ENCODE peak calls at places on chromosomes 1 and 21, in ten cellular contexts. One of them, this sample, is unnamed.

GRCh38 chr1:19426294-19427086 is 58.8 kb downstream of the CAPZB start:
- DNase-seq in naive B cell: no peak
- DNase-seq in adipocyte: no peak
- DNase-seq in MV-4-11: no peak
- DNase-seq in tibial artery: peak
- DNase-seq in HT1080: no peak
- DNase-seq in iPS-NIHi11: no peak
- DNase-seq in activated T-helper 1 cell treated with Interleukin-2 at 50 U/mL for 16 hours: no peak
- DNase-seq in Right ventricle myocardium superior: no peak
- DNase-seq in activated CD8-positive, alpha-beta memory T cell treated with anti-CD3 and anti-CD28 coated beads for 24 hours: no peak
- DNase-seq in this sample: no peak

GRCh38 chr1:230806552-230806951 is 59.4 kb downstream of the CAPN9 start:
- DNase-seq in naive B cell: no peak
- DNase-seq in adipocyte: no peak
- DNase-seq in MV-4-11: no peak
- DNase-seq in tibial artery: no peak
- DNase-seq in HT1080: no peak
- DNase-seq in iPS-NIHi11: no peak
- DNase-seq in activated T-helper 1 cell treated with Interleukin-2 at 50 U/mL for 16 hours: no peak
- DNase-seq in Right ventricle myocardium superior: no peak
- DNase-seq in activated CD8-positive, alpha-beta memory T cell treated with anti-CD3 and anti-CD28 coated beads for 24 hours: no peak
- DNase-seq in this sample: no peak

GRCh38 chr1:30524840-30525617 is 198.4 kb downstream of the MATN1 start:
- DNase-seq in naive B cell: no peak
- DNase-seq in adipocyte: no peak
- DNase-seq in MV-4-11: no peak
- DNase-seq in tibial artery: no peak
- DNase-seq in HT1080: no peak
- DNase-seq in iPS-NIHi11: no peak
- DNase-seq in activated T-helper 1 cell treated with Interleukin-2 at 50 U/mL for 16 hours: no peak
- DNase-seq in Right ventricle myocardium superior: no peak
- DNase-seq in activated CD8-positive, alpha-beta memory T cell treated with anti-CD3 and anti-CD28 coated beads for 24 hours: peak
- DNase-seq in this sample: no peak

GRCh38 chr1:225587310-225587709 is 65.6 kb downstream of the ENAH start:
- DNase-seq in naive B cell: no peak
- DNase-seq in adipocyte: no peak
- DNase-seq in MV-4-11: no peak
- DNase-seq in tibial artery: no peak
- DNase-seq in HT1080: no peak
- DNase-seq in iPS-NIHi11: no peak
- DNase-seq in activated T-helper 1 cell treated with Interleukin-2 at 50 U/mL for 16 hours: no peak
- DNase-seq in Right ventricle myocardium superior: no peak
- DNase-seq in activated CD8-positive, alpha-beta memory T cell treated with anti-CD3 and anti-CD28 coated beads for 24 hours: no peak
- DNase-seq in this sample: no peak

GRCh38 chr1:89762431-89762800 is 58.4 kb upstream of the LRRC8D start:
- DNase-seq in naive B cell: no peak
- DNase-seq in adipocyte: no peak
- DNase-seq in MV-4-11: no peak
- DNase-seq in tibial artery: no peak
- DNase-seq in HT1080: no peak
- DNase-seq in iPS-NIHi11: no peak
- DNase-seq in activated T-helper 1 cell treated with Interleukin-2 at 50 U/mL for 16 hours: no peak
- DNase-seq in Right ventricle myocardium superior: no peak
- DNase-seq in activated CD8-positive, alpha-beta memory T cell treated with anti-CD3 and anti-CD28 coated beads for 24 hours: no peak
- DNase-seq in this sample: no peak

GRCh38 chr1:33711511-33711910 is 152.4 kb upstream of the HMGB4 start:
- DNase-seq in naive B cell: no peak
- DNase-seq in adipocyte: no peak
- DNase-seq in MV-4-11: no peak
- DNase-seq in tibial artery: no peak
- DNase-seq in HT1080: no peak
- DNase-seq in iPS-NIHi11: no peak
- DNase-seq in activated T-helper 1 cell treated with Interleukin-2 at 50 U/mL for 16 hours: no peak
- DNase-seq in Right ventricle myocardium superior: no peak
- DNase-seq in activated CD8-positive, alpha-beta memory T cell treated with anti-CD3 and anti-CD28 coated beads for 24 hours: no peak
- DNase-seq in this sample: no peak

GRCh38 chr21:29135481-29135880 is 5.0 kb downstream of the MAP3K7CL start:
- DNase-seq in naive B cell: no peak
- DNase-seq in adipocyte: no peak
- DNase-seq in MV-4-11: no peak
- DNase-seq in tibial artery: no peak
- DNase-seq in HT1080: no peak
- DNase-seq in iPS-NIHi11: no peak
- DNase-seq in activated T-helper 1 cell treated with Interleukin-2 at 50 U/mL for 16 hours: no peak
- DNase-seq in Right ventricle myocardium superior: no peak
- DNase-seq in activated CD8-positive, alpha-beta memory T cell treated with anti-CD3 and anti-CD28 coated beads for 24 hours: no peak
- DNase-seq in this sample: no peak

GRCh38 chr1:61220531-61220930 is 138.2 kb downstream of the NFIA start:
- DNase-seq in naive B cell: no peak
- DNase-seq in adipocyte: no peak
- DNase-seq in MV-4-11: no peak
- DNase-seq in tibial artery: no peak
- DNase-seq in HT1080: no peak
- DNase-seq in iPS-NIHi11: no peak
- DNase-seq in activated T-helper 1 cell treated with Interleukin-2 at 50 U/mL for 16 hours: no peak
- DNase-seq in Right ventricle myocardium superior: no peak
- DNase-seq in activated CD8-positive, alpha-beta memory T cell treated with anti-CD3 and anti-CD28 coated beads for 24 hours: no peak
- DNase-seq in this sample: no peak

GRCh38 chr1:203662821-203663220 is 36.2 kb downstream of the ATP2B4 start:
- DNase-seq in naive B cell: no peak
- DNase-seq in adipocyte: no peak
- DNase-seq in MV-4-11: no peak
- DNase-seq in tibial artery: no peak
- DNase-seq in HT1080: no peak
- DNase-seq in iPS-NIHi11: no peak
- DNase-seq in activated T-helper 1 cell treated with Interleukin-2 at 50 U/mL for 16 hours: no peak
- DNase-seq in Right ventricle myocardium superior: no peak
- DNase-seq in activated CD8-positive, alpha-beta memory T cell treated with anti-CD3 and anti-CD28 coated beads for 24 hours: no peak
- DNase-seq in this sample: no peak

GRCh38 chr1:66050123-66050522 is 257.4 kb downstream of the PDE4B start:
- DNase-seq in naive B cell: no peak
- DNase-seq in adipocyte: no peak
- DNase-seq in MV-4-11: no peak
- DNase-seq in tibial artery: no peak
- DNase-seq in HT1080: no peak
- DNase-seq in iPS-NIHi11: no peak
- DNase-seq in activated T-helper 1 cell treated with Interleukin-2 at 50 U/mL for 16 hours: no peak
- DNase-seq in Right ventricle myocardium superior: no peak
- DNase-seq in activated CD8-positive, alpha-beta memory T cell treated with anti-CD3 and anti-CD28 coated beads for 24 hours: no peak
- DNase-seq in this sample: no peak

GRCh38 chr1:20689645-20690056 is 28.2 kb downstream of the KIF17 start:
- DNase-seq in naive B cell: no peak
- DNase-seq in adipocyte: no peak
- DNase-seq in MV-4-11: no peak
- DNase-seq in tibial artery: no peak
- DNase-seq in HT1080: no peak
- DNase-seq in iPS-NIHi11: no peak
- DNase-seq in activated T-helper 1 cell treated with Interleukin-2 at 50 U/mL for 16 hours: no peak
- DNase-seq in Right ventricle myocardium superior: no peak
- DNase-seq in activated CD8-positive, alpha-beta memory T cell treated with anti-CD3 and anti-CD28 coated beads for 24 hours: no peak
- DNase-seq in this sample: no peak

GRCh38 chr1:47181955-47182680 is 7.7 kb downstream of the PDZK1IP1 start:
- DNase-seq in naive B cell: no peak
- DNase-seq in adipocyte: no peak
- DNase-seq in MV-4-11: peak
- DNase-seq in tibial artery: no peak
- DNase-seq in HT1080: peak
- DNase-seq in iPS-NIHi11: no peak
- DNase-seq in activated T-helper 1 cell treated with Interleukin-2 at 50 U/mL for 16 hours: no peak
- DNase-seq in Right ventricle myocardium superior: no peak
- DNase-seq in activated CD8-positive, alpha-beta memory T cell treated with anti-CD3 and anti-CD28 coated beads for 24 hours: no peak
- DNase-seq in this sample: peak

GRCh38 chr1:221494670-221495069 is 247.2 kb downstream of the DUSP10 start:
- DNase-seq in naive B cell: no peak
- DNase-seq in adipocyte: no peak
- DNase-seq in MV-4-11: no peak
- DNase-seq in tibial artery: no peak
- DNase-seq in HT1080: peak
- DNase-seq in iPS-NIHi11: no peak
- DNase-seq in activated T-helper 1 cell treated with Interleukin-2 at 50 U/mL for 16 hours: no peak
- DNase-seq in Right ventricle myocardium superior: no peak
- DNase-seq in activated CD8-positive, alpha-beta memory T cell treated with anti-CD3 and anti-CD28 coated beads for 24 hours: no peak
- DNase-seq in this sample: no peak

GRCh38 chr1:156767879-156768608 is 709 bp downstream of the PRCC start:
- DNase-seq in naive B cell: no peak
- DNase-seq in adipocyte: peak
- DNase-seq in MV-4-11: no peak
- DNase-seq in tibial artery: no peak
- DNase-seq in HT1080: peak
- DNase-seq in iPS-NIHi11: peak
- DNase-seq in activated T-helper 1 cell treated with Interleukin-2 at 50 U/mL for 16 hours: no peak
- DNase-seq in Right ventricle myocardium superior: peak
- DNase-seq in activated CD8-positive, alpha-beta memory T cell treated with anti-CD3 and anti-CD28 coated beads for 24 hours: peak
- DNase-seq in this sample: no peak

GRCh38 chr1:16391408-16391807 is 24.4 kb downstream of the SZRD1 start:
- DNase-seq in naive B cell: no peak
- DNase-seq in adipocyte: no peak
- DNase-seq in MV-4-11: peak
- DNase-seq in tibial artery: no peak
- DNase-seq in HT1080: no peak
- DNase-seq in iPS-NIHi11: no peak
- DNase-seq in activated T-helper 1 cell treated with Interleukin-2 at 50 U/mL for 16 hours: no peak
- DNase-seq in Right ventricle myocardium superior: peak
- DNase-seq in activated CD8-positive, alpha-beta memory T cell treated with anti-CD3 and anti-CD28 coated beads for 24 hours: no peak
- DNase-seq in this sample: no peak

GRCh38 chr1:183635112-183635605 is 424 bp downstream of the ARPC5 start:
- DNase-seq in naive B cell: no peak
- DNase-seq in adipocyte: peak
- DNase-seq in MV-4-11: no peak
- DNase-seq in tibial artery: peak
- DNase-seq in HT1080: peak
- DNase-seq in iPS-NIHi11: peak
- DNase-seq in activated T-helper 1 cell treated with Interleukin-2 at 50 U/mL for 16 hours: peak
- DNase-seq in Right ventricle myocardium superior: peak
- DNase-seq in activated CD8-positive, alpha-beta memory T cell treated with anti-CD3 and anti-CD28 coated beads for 24 hours: no peak
- DNase-seq in this sample: peak

GRCh38 chr1:115429242-115429641 is 91.2 kb upstream of the NGF start:
- DNase-seq in naive B cell: no peak
- DNase-seq in adipocyte: no peak
- DNase-seq in MV-4-11: no peak
- DNase-seq in tibial artery: no peak
- DNase-seq in HT1080: peak
- DNase-seq in iPS-NIHi11: no peak
- DNase-seq in activated T-helper 1 cell treated with Interleukin-2 at 50 U/mL for 16 hours: no peak
- DNase-seq in Right ventricle myocardium superior: no peak
- DNase-seq in activated CD8-positive, alpha-beta memory T cell treated with anti-CD3 and anti-CD28 coated beads for 24 hours: no peak
- DNase-seq in this sample: peak

GRCh38 chr1:241485554-241485992 is 34.0 kb downstream of the FH start:
- DNase-seq in naive B cell: no peak
- DNase-seq in adipocyte: peak
- DNase-seq in MV-4-11: no peak
- DNase-seq in tibial artery: no peak
- DNase-seq in HT1080: peak
- DNase-seq in iPS-NIHi11: peak
- DNase-seq in activated T-helper 1 cell treated with Interleukin-2 at 50 U/mL for 16 hours: no peak
- DNase-seq in Right ventricle myocardium superior: no peak
- DNase-seq in activated CD8-positive, alpha-beta memory T cell treated with anti-CD3 and anti-CD28 coated beads for 24 hours: no peak
- DNase-seq in this sample: peak

GRCh38 chr21:44713130-44713529 is 1.8 kb upstream of the TSPEAR start:
- DNase-seq in naive B cell: no peak
- DNase-seq in adipocyte: no peak
- DNase-seq in MV-4-11: no peak
- DNase-seq in tibial artery: no peak
- DNase-seq in HT1080: no peak
- DNase-seq in iPS-NIHi11: no peak
- DNase-seq in activated T-helper 1 cell treated with Interleukin-2 at 50 U/mL for 16 hours: no peak
- DNase-seq in Right ventricle myocardium superior: no peak
- DNase-seq in activated CD8-positive, alpha-beta memory T cell treated with anti-CD3 and anti-CD28 coated beads for 24 hours: peak
- DNase-seq in this sample: no peak

GRCh38 chr1:53381790-53382401 is 54.0 kb upstream of the LRP8 start:
- DNase-seq in naive B cell: no peak
- DNase-seq in adipocyte: peak
- DNase-seq in MV-4-11: no peak
- DNase-seq in tibial artery: no peak
- DNase-seq in HT1080: peak
- DNase-seq in iPS-NIHi11: no peak
- DNase-seq in activated T-helper 1 cell treated with Interleukin-2 at 50 U/mL for 16 hours: no peak
- DNase-seq in Right ventricle myocardium superior: no peak
- DNase-seq in activated CD8-positive, alpha-beta memory T cell treated with anti-CD3 and anti-CD28 coated beads for 24 hours: no peak
- DNase-seq in this sample: peak

GRCh38 chr1:39006287-39006686 is 15.2 kb downstream of the AKIRIN1 start:
- DNase-seq in naive B cell: no peak
- DNase-seq in adipocyte: no peak
- DNase-seq in MV-4-11: no peak
- DNase-seq in tibial artery: no peak
- DNase-seq in HT1080: no peak
- DNase-seq in iPS-NIHi11: no peak
- DNase-seq in activated T-helper 1 cell treated with Interleukin-2 at 50 U/mL for 16 hours: no peak
- DNase-seq in Right ventricle myocardium superior: no peak
- DNase-seq in activated CD8-positive, alpha-beta memory T cell treated with anti-CD3 and anti-CD28 coated beads for 24 hours: no peak
- DNase-seq in this sample: no peak

GRCh38 chr1:227890451-227891222 is 57.1 kb downstream of the WNT9A start:
- DNase-seq in naive B cell: no peak
- DNase-seq in adipocyte: no peak
- DNase-seq in MV-4-11: no peak
- DNase-seq in tibial artery: no peak
- DNase-seq in HT1080: no peak
- DNase-seq in iPS-NIHi11: no peak
- DNase-seq in activated T-helper 1 cell treated with Interleukin-2 at 50 U/mL for 16 hours: no peak
- DNase-seq in Right ventricle myocardium superior: no peak
- DNase-seq in activated CD8-positive, alpha-beta memory T cell treated with anti-CD3 and anti-CD28 coated beads for 24 hours: peak
- DNase-seq in this sample: no peak

GRCh38 chr1:2300004-2300771 is 72.1 kb downstream of the SKI start:
- DNase-seq in naive B cell: peak
- DNase-seq in adipocyte: no peak
- DNase-seq in MV-4-11: peak
- DNase-seq in tibial artery: no peak
- DNase-seq in HT1080: no peak
- DNase-seq in iPS-NIHi11: no peak
- DNase-seq in activated T-helper 1 cell treated with Interleukin-2 at 50 U/mL for 16 hours: peak
- DNase-seq in Right ventricle myocardium superior: no peak
- DNase-seq in activated CD8-positive, alpha-beta memory T cell treated with anti-CD3 and anti-CD28 coated beads for 24 hours: peak
- DNase-seq in this sample: no peak

This sample was measured in RCC 7860.